ENCODE peak calls at places on chromosomes 12 and 14, in nine cellular contexts. W is esophagus squamous epithelium, G is right lobe of liver, K is IMR-90, T is adrenal gland, A is uterus, Q is breast epithelium, X is tibial nerve, F is testis. M is an unnamed sample. For H3K4me1, the result is how much of the 10 kb centered on the place peaks cover.

GRCh38 chr12:126953365-126953889 is 1313.5 kb upstream of the TMEM132C start:
- DNase-seq in W (no peak), G (no peak), K (no peak), T (no peak), A (no peak), Q (no peak), X (no peak), F (no peak), M (no peak)

GRCh38 chr12:71440393-71441349 is 1.1 kb downstream of the LGR5 start:
- DNase-seq in W (no peak), G (peak), K (no peak), T (peak), A (no peak), Q (no peak), X (no peak), F (no peak), M (peak)

GRCh38 chr14:87108726-87109125 is 884.3 kb downstream of the GALC start:
- DNase-seq in W (no peak), G (no peak), K (peak), T (no peak), A (no peak), Q (no peak), X (no peak), F (no peak), M (no peak)

GRCh38 chr12:19130224-19131019 is 889 bp downstream of the PLEKHA5 start:
- DNase-seq in W (no peak), G (peak), K (no peak), T (peak), A (peak), Q (peak), X (peak), F (peak), M (peak)

GRCh38 chr14:21191261-21191808 is 35.5 kb upstream of the OR5AU1 start:
- DNase-seq in W (no peak), G (no peak), K (no peak), T (no peak), A (no peak), Q (no peak), X (no peak), F (no peak), M (no peak)

GRCh38 chr14:90539996-90540395 is 143.2 kb downstream of the CALM1 start:
- DNase-seq in W (no peak), G (no peak), K (no peak), T (no peak), A (no peak), Q (no peak), X (no peak), F (no peak), M (no peak)

GRCh38 chr12:110766311-110767154 is 23.8 kb upstream of the PPP1CC start:
- DNase-seq in W (no peak), G (peak), K (no peak), T (no peak), A (no peak), Q (no peak), X (no peak), F (no peak), M (no peak)

GRCh38 chr12:13851828-13852227 is 129.6 kb downstream of the GRIN2B start:
- DNase-seq in W (no peak), G (no peak), K (no peak), T (no peak), A (no peak), Q (no peak), X (no peak), F (no peak), M (no peak)

GRCh38 chr14:77902806-77903205 is 102.9 kb downstream of the ADCK1 start:
- DNase-seq in W (no peak), G (no peak), K (no peak), T (no peak), A (no peak), Q (no peak), X (no peak), F (no peak), M (no peak)

DNA sequence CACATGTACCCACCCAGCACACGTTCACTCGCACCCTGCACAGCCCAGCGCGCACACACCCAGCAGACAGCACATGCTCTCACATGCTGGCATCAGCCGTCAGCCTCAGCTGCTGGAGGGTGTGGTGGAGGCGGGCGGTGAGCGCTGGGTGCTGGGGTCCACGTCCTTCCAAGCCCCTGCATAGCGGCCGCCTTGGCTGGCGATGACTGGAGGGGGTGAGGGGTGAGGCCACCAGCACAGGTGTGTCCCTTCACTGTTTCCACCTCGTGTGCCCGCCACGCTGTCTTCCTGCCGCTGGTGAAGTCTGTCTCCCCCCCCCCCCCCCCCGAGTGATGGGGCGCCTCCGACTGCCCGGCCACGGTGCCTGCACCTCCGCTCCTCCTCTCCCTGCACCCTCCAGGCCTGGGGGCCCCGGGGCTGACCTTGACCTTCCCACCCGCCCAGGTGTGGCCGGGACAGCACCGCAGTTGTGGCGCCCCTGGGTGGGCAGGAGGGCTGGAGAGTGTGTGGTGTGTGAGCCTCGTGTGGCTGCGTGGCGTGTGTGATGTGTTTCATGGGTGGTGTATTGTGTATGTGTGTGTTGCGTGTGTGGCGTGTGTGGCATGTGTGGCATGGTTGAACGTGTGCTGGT is 37.4 kb downstream of the NOC4L start:
- DNase-seq in W (no peak), G (no peak), K (no peak), T (no peak), A (no peak), Q (no peak), X (no peak), F (no peak), M (no peak)
- TF ChIP-seq POLR2A in W (no peak), G (no peak), K (no peak), T (no peak), A (no peak), Q (no peak), X (no peak), F (no peak), M (no peak)

GRCh38 chr12:123109319-123109772 is 41.5 kb downstream of the PITPNM2 start:
- DNase-seq in W (no peak), G (no peak), K (no peak), T (peak), A (no peak), Q (no peak), X (no peak), F (peak), M (no peak)
- H3K4me1 ChIP-seq in W (under half), G (under half), K (under half), T (half or more), A (under half), Q (under half), X (under half), F (under half), M (under half)

GRCh38 chr12:26195641-26196423 is 459 bp downstream of the SSPN start:
- DNase-seq in W (no peak), G (no peak), K (peak), T (peak), A (peak), Q (peak), X (peak), F (peak), M (peak)
- TF ChIP-seq POLR2A in W (peak), G (no peak), K (no peak), T (peak), A (no peak), Q (no peak), X (peak), F (no peak), M (peak)

DNA sequence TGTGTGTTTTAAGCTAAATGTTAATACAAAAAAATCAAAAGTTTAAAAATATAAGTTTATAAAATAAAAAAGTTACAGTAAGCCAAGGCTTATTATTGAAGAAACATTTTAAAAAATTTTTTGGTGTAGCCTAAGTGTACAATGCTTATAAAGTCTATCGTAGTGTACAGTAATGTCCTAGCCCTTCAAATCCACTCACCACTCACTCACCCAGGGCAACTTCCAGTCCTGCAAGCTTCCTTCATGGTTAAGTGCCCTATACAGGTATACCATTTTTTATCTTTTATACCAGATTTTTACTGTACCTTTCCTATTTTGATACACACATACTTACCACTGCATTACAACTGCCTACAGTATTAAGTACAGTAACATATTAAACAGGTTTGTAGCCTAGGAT is 11.9 kb downstream of the UBE2N start:
- DNase-seq in W (no peak), G (no peak), K (no peak), T (no peak), A (no peak), Q (no peak), X (no peak), F (no peak), M (no peak)
- H3K4me1 ChIP-seq in W (half or more), G (under half), K (under half), T (half or more), A (under half), Q (under half), X (under half), F (under half), M (half or more)

GRCh38 chr14:39184628-39185255 is 9.7 kb downstream of the PNN start:
- DNase-seq in W (no peak), G (no peak), K (no peak), T (no peak), A (no peak), Q (no peak), X (no peak), F (no peak), M (no peak)
- TF ChIP-seq POLR2A in W (no peak), G (no peak), K (no peak), T (no peak), A (no peak), Q (no peak), X (no peak), F (no peak), M (no peak)

GRCh38 chr12:56128669-56129209 is 672 bp downstream of the ESYT1 start:
- DNase-seq in W (no peak), G (no peak), K (no peak), T (no peak), A (no peak), Q (no peak), X (peak), F (peak), M (peak)

GRCh38 chr12:56127485-56127887 is 581 bp upstream of the ESYT1 start:
- DNase-seq in W (no peak), G (no peak), K (no peak), T (no peak), A (no peak), Q (no peak), X (no peak), F (no peak), M (no peak)

GRCh38 chr12:56130876-56131275 is 2.8 kb downstream of the ESYT1 start:
- DNase-seq in W (no peak), G (no peak), K (no peak), T (no peak), A (no peak), Q (no peak), X (no peak), F (no peak), M (no peak)

GRCh38 chr12:56127888-56128668 is at the start of gene ESYT1:
- DNase-seq in W (peak), G (peak), K (peak), T (peak), A (peak), Q (peak), X (peak), F (peak), M (peak)

GRCh38 chr12:56129210-56129691 is 1.2 kb downstream of the ESYT1 start:
- DNase-seq in W (no peak), G (peak), K (peak), T (peak), A (peak), Q (peak), X (peak), F (peak), M (peak)
- H3K4me1 ChIP-seq in W (under half), G (under half), K (under half), T (under half), A (under half), Q (under half), X (under half), F (under half), M (under half)

GRCh38 chr14:75427482-75428229 is at the start of gene JDP2:
- DNase-seq in W (no peak), G (peak), K (peak), T (peak), A (peak), Q (peak), X (peak), F (peak), M (peak)
- TF ChIP-seq POLR2A in W (peak), G (peak), K (peak), T (peak), A (peak), Q (peak), X (peak), F (no peak), M (peak)

DNA sequence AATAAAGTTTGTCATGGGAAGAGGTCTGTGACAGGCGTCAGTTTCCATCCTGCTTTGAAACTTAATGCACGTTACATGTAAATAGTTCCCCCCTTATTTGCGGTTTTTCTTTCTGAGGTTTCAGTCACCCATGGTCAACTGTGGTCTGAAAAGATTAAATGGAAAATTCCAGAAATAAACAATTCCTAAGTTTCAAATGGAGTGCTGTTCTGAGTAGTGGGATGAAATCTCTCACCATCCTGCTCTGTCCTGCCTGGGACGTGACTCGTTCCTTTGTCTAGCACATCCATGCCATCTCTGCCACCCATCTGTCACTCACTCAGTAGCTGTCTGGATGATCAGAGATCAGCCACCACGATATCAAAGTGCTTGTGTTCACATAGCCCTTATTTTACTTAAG is 51.3 kb upstream of the DICER1 start:
- DNase-seq in W (no peak), G (no peak), K (no peak), T (no peak), A (no peak), Q (no peak), X (no peak), F (no peak), M (no peak)
- H3K4me1 ChIP-seq in W (under half), G (under half), K (under half), T (under half), A (under half), Q (under half), X (under half), F (under half), M (under half)

M was measured in transverse colon.